ENCODE peak calls at places on chromosomes 11 and 22, in nine cellular contexts. D, H, N, Q, K, M, I, Z and X are unnamed samples.
A peak's percentile ranks its signal among the peaks of the same experiment; 100 is the strongest.

GRCh38 chr22:43446881-43447280 is 35.1 kb downstream of the MPPED1 start:
- DNase-seq in I (no peak), Z (no peak), M (peak; percentile 9), N (no peak), K (no peak), Q (peak; percentile 58), H (no peak), D (no peak), X (no peak)

GRCh38 chr11:70668204-70669202 is 270.2 kb downstream of the CTTN start:
- DNase-seq in M (no peak), Z (no peak), K (no peak), Q (no peak), I (no peak), N (no peak), H (no peak), D (no peak), X (peak; percentile 13)

GRCh38 chr11:117794772-117795629 is 2.0 kb downstream of the DSCAML1 start:
- DNase-seq in K (no peak), M (no peak), Z (no peak), N (no peak), D (no peak), H (no peak), I (no peak), Q (no peak), X (no peak)

GRCh38 chr11:11845066-11845465 is 3.3 kb downstream of the USP47 start:
- DNase-seq in D (no peak), I (no peak), H (no peak), K (no peak), M (no peak), Z (no peak), N (no peak), Q (no peak), X (no peak)

GRCh38 chr11:82980292-82980691 is 78.8 kb downstream of the DDIAS start:
- DNase-seq in H (no peak), D (peak; percentile 67), I (no peak), M (peak; percentile 26), Q (no peak), N (no peak), Z (no peak), K (no peak), X (peak; percentile 63)

GRCh38 chr11:120523196-120523595 is 11.6 kb downstream of the GRIK4 start:
- DNase-seq in H (no peak), D (no peak), K (peak; percentile 43), I (no peak), M (no peak), Q (no peak), N (no peak), Z (no peak), X (no peak)

GRCh38 chr11:61297741-61298140 is 2.6 kb upstream of the VWCE start:
- DNase-seq in I (peak; percentile 33), D (peak; percentile 88), H (no peak), Q (no peak), N (no peak), M (no peak), K (no peak), Z (no peak), X (peak; percentile 97)

GRCh38 chr11:9922806-9923205 is 258.9 kb downstream of the SWAP70 start:
- DNase-seq in M (no peak), I (no peak), Z (no peak), N (no peak), H (no peak), K (peak; percentile 79), D (no peak), Q (no peak), X (no peak)

GRCh38 chr11:65559951-65560537 is 1.9 kb upstream of the LTBP3 start:
- DNase-seq in Z (no peak), D (no peak), K (peak; percentile 63), M (peak; percentile 90), N (no peak), Q (no peak), H (no peak), I (peak; percentile 53), X (peak; percentile 59)

GRCh38 chr22:17767236-17768065 is 6.8 kb downstream of the BID start:
- DNase-seq in Z (no peak), N (no peak), H (no peak), I (no peak), K (no peak), M (no peak), D (no peak), Q (no peak), X (no peak)

GRCh38 chr11:45649544-45650165 is 15.8 kb downstream of the CHST1 start:
- DNase-seq in I (no peak), K (no peak), Q (no peak), M (no peak), D (no peak), Z (no peak), H (no peak), N (no peak), X (no peak)

GRCh38 chr11:697811-698311 is 2.2 kb downstream of the TMEM80 start:
- DNase-seq in K (peak; percentile 44), H (no peak), I (no peak), N (no peak), D (no peak), Q (no peak), Z (no peak), M (no peak), X (peak; percentile 62)

GRCh38 chr11:58801974-58802545 is 42.4 kb downstream of the GLYATL2 start:
- DNase-seq in M (no peak), Q (no peak), Z (no peak), I (no peak), K (no peak), N (no peak), D (no peak), H (no peak), X (no peak)

GRCh38 chr11:83998921-83999320 is 712.8 kb upstream of the CCDC90B start:
- DNase-seq in D (no peak), H (no peak), I (no peak), Z (no peak), K (no peak), N (no peak), Q (no peak), M (no peak), X (no peak)

GRCh38 chr22:49300951-49301397 is 526.7 kb downstream of the BRD1 start:
- DNase-seq in Q (peak; percentile 14), K (peak; percentile 10), M (no peak), H (peak; percentile 15), D (no peak), N (no peak), I (no peak), Z (peak; percentile 63), X (no peak)

GRCh38 chr22:37054078-37054440 is 2.5 kb downstream of the KCTD17 start:
- DNase-seq in H (no peak), Q (no peak), N (peak; percentile 37), D (no peak), M (no peak), I (no peak), Z (no peak), K (no peak), X (no peak)

GRCh38 chr22:32920032-32920628 is 118.6 kb downstream of the TIMP3 start:
- DNase-seq in I (peak; percentile 47), D (no peak), K (no peak), N (no peak), H (peak; percentile 48), M (no peak), Z (no peak), Q (no peak), X (peak; percentile 16)

GRCh38 chr11:95242202-95242989 is 11.4 kb upstream of the SESN3 start:
- DNase-seq in Z (no peak), D (no peak), H (no peak), K (no peak), I (no peak), Q (no peak), M (no peak), N (no peak), X (no peak)

GRCh38 chr22:34015642-34016041 is 95.4 kb upstream of the LARGE1 start:
- DNase-seq in H (no peak), D (no peak), Q (no peak), K (no peak), M (no peak), N (no peak), Z (no peak), I (no peak), X (no peak)

GRCh38 chr22:34019190-34019845 is 99.0 kb upstream of the LARGE1 start:
- DNase-seq in N (no peak), I (no peak), Z (no peak), M (no peak), D (no peak), K (no peak), H (peak; percentile 49), Q (no peak), X (no peak)
- TF ChIP-seq CTCF in N (no peak), I (no peak), Z (no peak), M (no peak), D (no peak), K (no peak), H (peak; percentile 59), Q (no peak), X (no peak)

DNA sequence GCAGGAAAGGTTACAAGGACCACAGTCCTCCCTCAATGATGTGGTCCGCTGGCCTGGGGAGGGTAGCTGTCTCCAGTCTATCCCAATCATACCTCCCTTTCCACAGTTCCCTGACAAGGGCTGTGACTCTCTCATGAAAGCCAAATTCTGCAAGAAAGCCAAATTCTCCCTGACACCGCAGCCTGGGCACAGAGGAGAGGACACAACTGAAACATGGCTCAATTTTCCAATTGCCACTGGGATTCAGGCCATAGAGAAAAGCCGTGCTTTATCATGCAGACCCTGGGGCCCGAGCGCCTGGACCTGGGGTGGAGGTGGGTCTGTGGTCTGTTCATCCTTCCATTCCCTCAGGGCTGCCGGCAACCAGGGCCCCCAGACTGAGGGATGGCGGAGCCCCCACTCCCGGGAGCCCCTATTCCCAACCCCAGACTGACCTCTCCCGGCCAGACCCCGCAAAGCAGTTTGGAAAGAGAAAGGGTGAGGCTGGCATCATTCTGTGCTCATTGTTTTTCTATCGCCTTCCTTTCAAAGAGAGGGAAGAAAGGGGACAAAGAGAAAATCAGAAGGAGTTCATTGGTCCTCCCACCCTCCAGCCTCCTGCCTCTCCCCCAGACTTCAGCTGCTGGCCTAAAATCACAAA is 239.5 kb downstream of the BUD13 start:
- DNase-seq in Z (no peak), H (peak; percentile 18), D (no peak), M (no peak), I (no peak), K (no peak), Q (peak; percentile 5), N (no peak), X (no peak)
- TF ChIP-seq CTCF in Z (peak; percentile 63), H (no peak), D (no peak), M (no peak), I (no peak), K (peak; percentile 65), Q (no peak), N (no peak), X (no peak)

GRCh38 chr22:19844423-19845368 is 10.0 kb downstream of the GNB1L start:
- DNase-seq in Z (no peak), M (no peak), Q (peak; percentile 57), H (peak; percentile 75), I (peak; percentile 52), D (no peak), K (no peak), N (peak; percentile 77), X (peak; percentile 45)
- TF ChIP-seq CTCF in Z (no peak), M (no peak), Q (no peak), H (no peak), I (no peak), D (no peak), K (peak; percentile 9), N (peak; percentile 2), X (no peak)

DNA sequence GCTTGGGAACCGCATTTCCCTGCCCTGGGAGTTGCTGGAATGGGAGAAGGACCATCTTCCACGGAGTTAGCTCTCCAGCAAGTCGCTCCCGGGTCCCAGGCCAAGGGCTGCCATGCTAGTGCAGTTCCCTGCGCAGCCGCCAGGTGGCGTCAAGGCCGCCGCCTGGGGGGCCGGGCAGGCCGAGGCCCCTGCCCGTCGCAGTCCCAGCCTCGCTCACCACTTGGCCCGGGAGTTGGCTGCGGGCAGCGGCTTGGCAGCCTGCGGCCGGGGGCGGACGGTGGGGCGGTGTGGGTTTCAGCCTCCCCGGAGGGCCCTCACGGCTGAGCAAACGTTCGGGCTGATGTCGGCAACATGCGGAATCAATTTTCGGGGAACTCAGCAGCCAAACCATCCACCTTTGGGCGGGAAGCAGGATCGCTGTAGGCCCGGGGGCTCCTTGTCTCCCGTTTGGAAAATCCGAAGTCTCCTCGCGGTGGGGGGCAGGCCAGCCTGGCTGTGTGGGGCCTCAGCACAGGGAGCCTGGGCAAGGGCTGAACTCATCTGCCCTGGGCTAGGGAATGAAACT is 415.1 kb downstream of the SOX6 start:
- DNase-seq in N (no peak), K (peak; percentile 87), Q (no peak), Z (no peak), I (no peak), H (peak; percentile 63), M (no peak), D (no peak), X (peak; percentile 43)
- TF ChIP-seq CTCF in N (peak; percentile 83), K (peak; percentile 98), Q (no peak), Z (peak; percentile 83), I (peak; percentile 80), H (peak; percentile 98), M (peak; percentile 22), D (peak; percentile 94), X (peak; percentile 76)